ENCODE peak calls at places on chromosome 7, in four cellular contexts. K, Y, C and S are unnamed samples.

GRCh38 chr7:3332308-3332707 is 31.3 kb downstream of the SDK1 start:
- DNase-seq in K (no peak), Y (no peak), C (no peak), S (no peak)

GRCh38 chr7:54989826-54990225 is 29.0 kb upstream of the EGFR start:
- DNase-seq in K (no peak), Y (no peak), C (no peak), S (no peak)

GRCh38 chr7:50851451-50851850 is 68.8 kb upstream of the GRB10 start:
- DNase-seq in K (no peak), Y (no peak), C (no peak), S (no peak)

GRCh38 chr7:132933076-132933466 is 148.8 kb downstream of the CHCHD3 start:
- DNase-seq in K (no peak), Y (peak; percentile 94), C (no peak), S (no peak)

GRCh38 chr7:127819975-127820778 is 168.2 kb downstream of the SND1 start:
- DNase-seq in K (no peak), Y (peak; percentile 90), C (no peak), S (no peak)

GRCh38 chr7:18753972-18754610 is 258.5 kb downstream of the HDAC9 start:
- DNase-seq in K (no peak), Y (peak; percentile 95), C (no peak), S (no peak)

GRCh38 chr7:1533569-1534329 is 3.2 kb downstream of the MAFK start:
- DNase-seq in K (no peak), Y (peak; percentile 91), C (no peak), S (peak; percentile 77)

GRCh38 chr7:117730404-117730803 is 142.8 kb downstream of the CTTNBP2 start:
- DNase-seq in K (no peak), Y (no peak), C (no peak), S (no peak)

GRCh38 chr7:107180378-107180777 is 11.6 kb downstream of the HBP1 start:
- DNase-seq in K (no peak), Y (peak; percentile 95), C (no peak), S (no peak)

GRCh38 chr7:135877799-135878198 is 99.4 kb downstream of the MTPN start:
- DNase-seq in K (no peak), Y (peak; percentile 77), C (no peak), S (no peak)

GRCh38 chr7:112201421-112201820 is 4.8 kb downstream of the DOCK4 start:
- DNase-seq in K (no peak), Y (peak; percentile 89), C (no peak), S (no peak)

GRCh38 chr7:42902361-42902760 is 9.5 kb downstream of the C7orf25 start:
- DNase-seq in K (no peak), Y (no peak), C (no peak), S (no peak)

GRCh38 chr7:112926018-112926417 is 135.8 kb upstream of the TMEM168 start:
- DNase-seq in K (no peak), Y (no peak), C (no peak), S (no peak)

GRCh38 chr7:90155206-90155605 is 937 bp downstream of the STEAP1 start:
- DNase-seq in K (no peak), Y (no peak), C (no peak), S (no peak)

GRCh38 chr7:131076711-131077170 is 250.9 kb upstream of the MKLN1 start:
- DNase-seq in K (no peak), Y (peak; percentile 41), C (no peak), S (no peak)

GRCh38 chr7:150663802-150664494 is 21.6 kb upstream of the GIMAP2 start:
- DNase-seq in K (no peak), Y (no peak), C (peak; percentile 66), S (no peak)

GRCh38 chr7:39709768-39710291 is 86.5 kb downstream of the RALA start:
- DNase-seq in K (no peak), Y (peak; percentile 73), C (no peak), S (peak; percentile 51)

GRCh38 chr7:22572937-22573336 is 72.9 kb upstream of the STEAP1B start:
- DNase-seq in K (no peak), Y (peak; percentile 91), C (no peak), S (no peak)

GRCh38 chr7:75534727-75535307 is 42.7 kb downstream of the SPDYE5 start:
- DNase-seq in K (no peak), Y (peak; percentile 85), C (no peak), S (no peak)